ENCODE peak calls at places on chromosomes 1 and 21, in seven cellular contexts. G is transverse colon, W is Panc1, B is stomach, P is prostate gland, U is breast epithelium, M is GM23338. Z is an unnamed sample.

GRCh38 chr1:116556289-116557006 is 14.4 kb downstream of the CD58 start:
- DNase-seq in W (no peak), G (peak; percentile 80), M (no peak), U (peak; percentile 19), P (peak; percentile 40), B (peak; percentile 68), Z (no peak)

GRCh38 chr1:172135923-172136610 is 284.4 kb upstream of the C1orf105 start:
- DNase-seq in M (no peak), G (no peak), U (no peak), W (peak; percentile 57), B (no peak), P (no peak), Z (no peak)

GRCh38 chr1:172746091-172746949 is 87.4 kb downstream of the FASLG start:
- DNase-seq in P (peak; percentile 24), W (peak; percentile 83), B (no peak), U (peak; percentile 34), G (no peak), M (no peak), Z (no peak)

GRCh38 chr1:231918239-231919015 is 291.8 kb downstream of the DISC1 start:
- DNase-seq in W (no peak), B (no peak), M (no peak), G (peak; percentile 16), P (no peak), U (no peak), Z (no peak)

GRCh38 chr21:43467785-43468184 is 40.9 kb upstream of the SIK1 start:
- DNase-seq in W (no peak), P (no peak), G (no peak), M (no peak), B (no peak), U (no peak), Z (peak; percentile 15)

GRCh38 chr21:44926364-44927101 is 5.8 kb upstream of the ITGB2 start:
- DNase-seq in G (no peak), U (no peak), M (no peak), B (no peak), P (no peak), W (no peak), Z (peak; percentile 89)

GRCh38 chr1:36735939-36736730 is 253.4 kb upstream of the CSF3R start:
- DNase-seq in P (no peak), W (no peak), B (no peak), G (no peak), M (no peak), U (no peak), Z (no peak)

GRCh38 chr21:21101911-21102310 is 103.7 kb downstream of the NCAM2 start:
- DNase-seq in W (no peak), M (peak; percentile 76), P (peak; percentile 9), B (no peak), U (no peak), G (no peak), Z (no peak)

GRCh38 chr1:68954841-68955240 is 458.0 kb upstream of the DEPDC1 start:
- DNase-seq in P (no peak), M (no peak), G (no peak), B (no peak), W (no peak), U (no peak), Z (no peak)

GRCh38 chr1:24929091-24929875 is 793 bp downstream of the RUNX3 start:
- DNase-seq in M (peak; percentile 61), B (no peak), W (no peak), P (no peak), U (no peak), G (peak; percentile 51), Z (peak; percentile 92)

GRCh38 chr1:229600229-229600628 is 25.7 kb downstream of the TAF5L start:
- DNase-seq in M (no peak), W (no peak), B (no peak), U (no peak), P (no peak), G (no peak), Z (no peak)

GRCh38 chr1:151006331-151007052 is at the start of gene MINDY1:
- DNase-seq in W (no peak), G (peak; percentile 81), P (peak; percentile 70), B (peak; percentile 77), M (peak; percentile 94), U (peak; percentile 74), Z (peak; percentile 88)

GRCh38 chr1:59029768-59030167 is 245.9 kb upstream of the JUN start:
- DNase-seq in M (no peak), W (no peak), G (no peak), B (no peak), U (no peak), P (no peak), Z (no peak)

GRCh38 chr1:229334716-229335115 is 8.1 kb downstream of the CCSAP start:
- DNase-seq in G (no peak), M (no peak), B (no peak), U (no peak), W (no peak), P (no peak), Z (no peak)

GRCh38 chr21:45290948-45291612 is 3.4 kb upstream of the POFUT2 start:
- DNase-seq in P (no peak), B (peak; percentile 26), U (no peak), G (no peak), W (no peak), M (no peak), Z (no peak)

GRCh38 chr1:157199421-157199755 is 61.2 kb upstream of the ETV3 start:
- DNase-seq in M (no peak), P (no peak), G (no peak), B (no peak), W (no peak), U (no peak), Z (no peak)

GRCh38 chr1:55378582-55378981 is 163.4 kb upstream of the USP24 start:
- DNase-seq in P (peak; percentile 15), B (peak; percentile 60), G (peak; percentile 23), W (peak; percentile 17), M (peak; percentile 86), U (peak; percentile 65), Z (no peak)

GRCh38 chr1:55374801-55375616 is 159.8 kb upstream of the USP24 start:
- DNase-seq in P (no peak), G (peak; percentile 21), W (no peak), U (no peak), B (no peak), M (no peak), Z (no peak)

GRCh38 chr1:55376894-55377293 is 161.7 kb upstream of the USP24 start:
- DNase-seq in W (no peak), B (no peak), P (no peak), M (no peak), U (no peak), G (no peak), Z (no peak)

GRCh38 chr1:55380313-55380970 is 165.3 kb upstream of the USP24 start:
- DNase-seq in W (no peak), B (no peak), G (peak; percentile 27), P (no peak), M (no peak), U (no peak), Z (no peak)

DNA sequence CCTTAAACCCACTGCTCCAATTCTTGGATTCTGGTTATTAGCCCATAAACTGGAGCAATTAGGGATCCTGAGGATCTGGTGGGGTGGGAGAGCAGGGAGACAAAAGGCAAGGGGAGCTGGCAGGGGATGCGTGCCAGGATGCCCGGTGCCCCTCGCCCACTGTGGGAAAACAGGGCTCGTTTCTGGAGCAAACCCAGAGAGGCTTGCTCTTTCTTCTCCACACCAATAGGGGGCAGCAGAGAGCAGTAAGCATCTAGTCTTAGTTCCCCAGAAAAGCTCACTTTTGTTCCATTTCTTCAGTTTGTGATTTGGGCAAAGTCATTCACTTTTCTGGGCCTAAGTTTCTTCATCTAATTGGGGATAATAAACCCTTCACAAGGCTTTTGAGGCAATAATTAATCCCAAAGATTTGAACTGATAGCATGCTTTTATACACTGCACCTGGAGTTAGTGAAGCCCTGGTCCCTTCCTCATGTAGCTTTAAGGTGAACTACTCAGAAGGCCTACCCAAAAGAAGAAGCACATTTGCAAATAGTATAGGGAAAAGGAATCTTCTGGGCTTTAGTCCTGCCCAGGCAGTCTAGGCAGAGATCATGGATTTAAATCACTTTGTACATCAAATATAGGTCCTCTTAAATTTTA is 160.6 kb upstream of the USP24 start:
- DNase-seq in U (no peak), B (no peak), M (peak; percentile 75), G (peak; percentile 30), P (peak; percentile 13), W (peak; percentile 45), Z (no peak)
- TF ChIP-seq POLR2AphosphoS5 in U (no peak), B (no peak), M (no peak), G (no peak), P (no peak), W (no peak), Z (no peak)

GRCh38 chr1:42934111-42934510 is 24.6 kb downstream of the SLC2A1 start:
- DNase-seq in P (no peak), G (no peak), M (no peak), U (no peak), B (no peak), W (no peak), Z (peak; percentile 74)
- H3K27ac ChIP-seq in P (no peak overlapping the region), G (no peak overlapping the region), M (peak overlapping the region; percentile 55), U (peak overlapping the region; percentile 89), B (no peak overlapping the region), W (no peak overlapping the region), Z (peak overlapping the region; percentile 88)

GRCh38 chr1:159076753-159077656 is at the start of gene AIM2:
- DNase-seq in M (no peak), G (peak; percentile 77), U (no peak), P (no peak), W (no peak), B (peak; percentile 49), Z (peak; percentile 85)

GRCh38 chr1:159079518-159079917 is 3.0 kb upstream of the AIM2 start:
- DNase-seq in W (no peak), P (no peak), B (no peak), M (no peak), G (no peak), U (no peak), Z (no peak)

GRCh38 chr1:159077657-159077961 is 1.0 kb upstream of the AIM2 start:
- DNase-seq in M (no peak), W (no peak), U (no peak), B (no peak), G (no peak), P (no peak), Z (no peak)

GRCh38 chr1:159071970-159072582 is 4.5 kb downstream of the AIM2 start:
- DNase-seq in P (no peak), U (no peak), B (no peak), M (peak; percentile 83), W (peak; percentile 30), G (no peak), Z (no peak)

DNA sequence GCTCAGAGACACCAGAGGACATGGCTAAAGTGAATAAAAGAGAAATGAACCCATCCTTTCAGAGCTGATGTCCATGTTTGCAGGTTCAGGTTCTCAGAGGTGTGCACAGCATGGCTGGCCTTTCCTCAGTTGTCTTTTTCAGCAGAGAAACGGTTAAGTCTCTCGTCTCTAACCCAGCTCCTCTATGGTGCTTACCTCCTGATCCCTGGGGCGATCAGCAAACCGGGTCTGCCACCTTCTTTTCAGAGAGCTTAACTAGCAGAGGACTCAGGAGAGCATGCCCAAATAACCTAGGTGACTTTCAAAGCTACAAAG is 171 bp downstream of the AIM2 start:
- DNase-seq in W (no peak), U (no peak), M (no peak), B (no peak), P (no peak), G (no peak), Z (peak; percentile 74)
- TF ChIP-seq POLR2AphosphoS5 in W (no peak), U (no peak), M (no peak), B (no peak), P (no peak), G (no peak), Z (peak; percentile 40)

DNA sequence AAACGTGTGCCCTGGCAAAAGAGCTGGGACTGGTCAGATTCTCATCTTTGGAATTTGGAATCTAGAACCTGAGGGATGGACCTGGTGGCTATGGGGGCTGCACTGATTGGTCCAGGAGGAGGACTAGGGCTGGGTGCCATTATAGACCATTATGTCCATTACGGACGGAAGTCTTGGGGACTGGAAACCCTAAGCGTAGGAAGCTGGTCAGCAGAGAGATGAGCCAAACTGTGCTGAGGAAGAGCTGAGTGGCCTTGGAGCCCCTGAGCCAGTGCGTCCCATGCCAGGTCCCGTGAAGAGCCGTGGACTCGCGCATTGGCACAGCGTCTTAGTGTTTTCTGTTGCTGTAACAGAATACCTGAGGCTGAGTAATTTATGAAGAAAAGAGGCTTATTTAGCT is 10.0 kb downstream of the MRAP start:
- DNase-seq in U (no peak), P (no peak), B (no peak), M (no peak), W (no peak), G (no peak), Z (no peak)
- H3K27ac ChIP-seq in U (no peak overlapping the region), P (no peak overlapping the region), B (no peak overlapping the region), M (no peak overlapping the region), W (no peak overlapping the region), G (no peak overlapping the region), Z (no peak overlapping the region)

Z was measured in spleen.